ENCODE peak calls at places on chromosome 21, in seven cellular contexts. R, Z, O, F, A, M and V are unnamed samples. For H3K36me3, the result is how much of the 10 kb centered on the place peaks cover.

GRCh38 chr21:45818904-45819285 is 162.7 kb upstream of the COL6A1 start:
- DNase-seq in A (no peak), F (no peak), O (no peak), R (no peak), M (peak), Z (no peak), V (peak)

GRCh38 chr21:19507682-19508260 is 1104.2 kb upstream of the TMPRSS15 start:
- DNase-seq in Z (peak), F (no peak), A (no peak), R (peak), M (no peak), O (no peak), V (peak)

GRCh38 chr21:25485914-25486313 is 121.4 kb downstream of the MRPL39 start:
- DNase-seq in F (no peak), R (no peak), Z (no peak), O (no peak), M (no peak), A (no peak), V (no peak)

GRCh38 chr21:22352088-22352487 is 1353.9 kb downstream of the NCAM2 start:
- DNase-seq in Z (no peak), R (no peak), A (no peak), M (no peak), O (no peak), F (no peak), V (no peak)

GRCh38 chr21:46550511-46550941 is 54.4 kb downstream of the S100B start:
- DNase-seq in Z (no peak), F (no peak), R (no peak), O (no peak), A (no peak), M (peak), V (no peak)

GRCh38 chr21:33892853-33893252 is 22.8 kb downstream of the ATP5PO start:
- DNase-seq in R (peak), O (no peak), A (no peak), M (no peak), Z (peak), F (no peak), V (peak)

GRCh38 chr21:18070392-18070791 is 174.2 kb upstream of the CHODL start:
- DNase-seq in R (no peak), F (no peak), O (no peak), M (no peak), A (no peak), Z (no peak), V (no peak)

GRCh38 chr21:14453964-14454641 is 71.2 kb upstream of the HSPA13 start:
- DNase-seq in R (no peak), O (no peak), Z (peak), M (no peak), F (no peak), A (no peak), V (peak)

GRCh38 chr21:26715878-26716506 is 129.2 kb downstream of the ADAMTS1 start:
- DNase-seq in R (peak), Z (peak), O (no peak), F (peak), M (peak), A (peak), V (peak)

GRCh38 chr21:45846373-45847160 is 135.0 kb upstream of the COL6A1 start:
- DNase-seq in A (peak), O (peak), R (no peak), F (no peak), M (peak), Z (no peak), V (peak)

GRCh38 chr21:42118121-42118795 is 47.1 kb downstream of the UMODL1 start:
- DNase-seq in Z (no peak), M (no peak), F (no peak), R (no peak), A (no peak), O (no peak), V (no peak)

GRCh38 chr21:30813174-30813573 is at the start of gene KRTAP8-1:
- DNase-seq in M (no peak), O (no peak), F (no peak), Z (no peak), R (no peak), A (no peak), V (no peak)

GRCh38 chr21:41767606-41768370 is 936 bp upstream of the RIPK4 start:
- DNase-seq in R (no peak), F (no peak), A (no peak), M (peak), Z (no peak), O (no peak), V (no peak)

GRCh38 chr21:42461881-42462877 is 33.8 kb downstream of the RSPH1 start:
- DNase-seq in Z (peak), O (peak), A (no peak), M (peak), F (no peak), R (no peak), V (no peak)

GRCh38 chr21:42102063-42102462 is 30.9 kb downstream of the UMODL1 start:
- DNase-seq in A (no peak), M (peak), O (no peak), F (no peak), R (no peak), Z (no peak), V (no peak)

GRCh38 chr21:41071410-41071809 is 96.5 kb upstream of the BACE2 start:
- DNase-seq in A (no peak), M (no peak), O (no peak), Z (peak), F (no peak), R (peak), V (peak)

GRCh38 chr21:42429856-42430255 is 26.2 kb downstream of the UBASH3A start:
- DNase-seq in M (no peak), A (no peak), O (no peak), R (no peak), Z (peak), F (no peak), V (peak)

GRCh38 chr21:41677671-41678015 is 89.2 kb downstream of the RIPK4 start:
- DNase-seq in M (no peak), A (no peak), O (no peak), Z (no peak), F (no peak), R (no peak), V (no peak)

GRCh38 chr21:45994086-45994661 is 12.6 kb downstream of the COL6A1 start:
- DNase-seq in O (peak), M (no peak), R (no peak), F (no peak), A (no peak), Z (no peak), V (no peak)

GRCh38 chr21:32276671-32277070 is 2.2 kb downstream of the MIS18A start:
- DNase-seq in M (no peak), O (no peak), Z (no peak), R (no peak), F (no peak), A (no peak), V (no peak)
- H3K27ac ChIP-seq in M (no peak), O (no peak), Z (no peak), R (no peak), F (no peak), A (no peak), V (no peak)

GRCh38 chr21:44303490-44303981 is 3.7 kb downstream of the PFKL start:
- DNase-seq in A (no peak), Z (no peak), F (no peak), M (peak), O (peak), R (no peak), V (no peak)
- H3K36me3 ChIP-seq in A (under half), Z (under half), F (under half), M (under half), O (under half), R (under half), V (under half)

DNA sequence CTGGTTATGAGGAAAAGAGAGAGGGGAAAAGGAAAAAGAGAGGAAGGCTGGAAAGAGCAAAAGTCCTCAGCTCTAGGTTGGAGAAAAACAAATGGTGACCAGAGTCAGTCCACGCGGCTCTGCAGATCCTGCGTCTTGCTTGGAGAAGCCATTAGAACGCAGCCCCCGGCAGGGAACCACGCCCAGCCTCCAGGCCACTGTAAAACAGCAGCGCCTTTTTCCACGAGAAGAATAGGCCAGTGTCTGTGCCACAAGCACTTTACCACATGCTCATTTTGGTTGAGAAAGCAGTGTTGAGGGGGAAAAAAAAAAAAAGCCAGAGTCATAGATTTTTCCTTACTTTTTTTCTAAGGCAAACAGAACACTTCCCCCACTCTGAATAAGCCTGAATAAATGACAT is 846.9 kb upstream of the ADAMTS5 start:
- DNase-seq in M (no peak), A (peak), R (no peak), F (no peak), O (no peak), Z (no peak), V (no peak)
- H3K27ac ChIP-seq in M (no peak), A (peak), R (no peak), F (no peak), O (no peak), Z (no peak), V (no peak)

GRCh38 chr21:43757601-43758000 is 18.5 kb downstream of the CSTB start:
- DNase-seq in A (no peak), O (no peak), F (no peak), M (no peak), R (no peak), Z (no peak), V (no peak)
- H3K36me3 ChIP-seq in A (under half), O (under half), F (under half), M (under half), R (under half), Z (under half), V (under half)

GRCh38 chr21:44618909-44619308 is 7.0 kb downstream of the KRTAP10-8 start:
- DNase-seq in A (no peak), Z (no peak), O (no peak), R (no peak), M (peak), F (no peak), V (no peak)
- H3K27ac ChIP-seq in A (no peak), Z (no peak), O (peak), R (no peak), M (peak), F (no peak), V (no peak)

GRCh38 chr21:39265603-39266002 is 47.8 kb downstream of the BRWD1 start:
- DNase-seq in R (no peak), Z (no peak), O (no peak), F (no peak), M (no peak), A (no peak), V (no peak)

GRCh38 chr21:39258207-39258606 is 55.2 kb downstream of the BRWD1 start:
- DNase-seq in R (no peak), M (peak), A (no peak), F (no peak), O (no peak), Z (peak), V (no peak)

DNA sequence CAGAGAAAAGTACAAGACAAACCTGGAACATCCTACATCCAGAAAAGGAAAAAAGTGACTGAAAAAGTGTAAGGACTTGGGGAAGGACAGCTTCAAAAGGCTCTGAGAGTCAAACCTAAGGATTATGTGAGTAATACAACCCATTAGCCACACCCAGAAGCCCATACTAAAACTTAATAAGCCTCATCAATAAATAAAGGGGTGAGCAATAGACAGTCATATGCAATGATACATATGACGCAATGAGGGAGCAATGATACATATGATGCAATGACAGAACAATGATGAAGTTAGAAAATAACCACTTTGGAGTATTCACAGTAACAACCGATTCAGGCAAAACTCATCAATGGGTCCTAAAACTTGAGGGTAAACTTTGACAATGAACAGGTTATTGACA is 50.1 kb downstream of the BRWD1 start:
- DNase-seq in M (no peak), Z (no peak), R (no peak), A (no peak), O (no peak), F (no peak), V (peak)
- H3K36me3 ChIP-seq in M (under half), Z (under half), R (under half), A (under half), O (under half), F (under half), V (under half)

GRCh38 chr21:36901575-36901974 is 64.9 kb downstream of the HLCS start:
- DNase-seq in Z (no peak), R (no peak), M (no peak), O (no peak), F (no peak), A (no peak), V (no peak)

GRCh38 chr21:36904093-36904666 is 62.3 kb downstream of the HLCS start:
- DNase-seq in F (no peak), M (no peak), A (no peak), O (no peak), Z (no peak), R (no peak), V (no peak)

GRCh38 chr21:36902793-36903192 is 63.7 kb downstream of the HLCS start:
- DNase-seq in R (no peak), Z (no peak), A (no peak), F (no peak), O (no peak), M (no peak), V (peak)

DNA sequence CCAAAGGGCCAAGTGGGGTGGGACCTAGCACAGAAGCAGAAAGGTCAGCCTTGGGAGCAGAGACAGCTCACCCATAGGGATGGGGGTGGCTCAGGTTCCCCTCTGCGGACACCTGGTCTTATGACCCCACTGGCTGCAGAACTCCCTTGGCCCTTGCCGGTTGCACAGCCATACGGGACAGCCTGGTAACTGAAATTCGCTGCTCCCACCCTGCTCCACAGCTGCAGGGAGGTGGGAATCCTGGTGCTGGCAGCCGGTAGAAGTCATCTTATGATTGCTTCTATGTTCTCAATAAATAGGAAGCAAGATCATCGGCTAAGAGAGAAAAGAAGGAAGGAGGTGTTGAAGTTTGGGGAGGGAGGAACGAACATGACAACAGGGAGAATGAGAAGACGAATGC is 64.1 kb downstream of the HLCS start:
- DNase-seq in F (no peak), M (no peak), A (no peak), Z (no peak), O (no peak), R (no peak), V (no peak)
- H3K27ac ChIP-seq in F (no peak), M (no peak), A (no peak), Z (no peak), O (no peak), R (no peak), V (no peak)